ENCODE peak calls at places on chromosomes 2 and 18, in five cellular contexts. S is naive thymus-derived CD4-positive, alpha-beta T cell; P is Panc1; Y is upper lobe of right lung; I is DMS 273 treated with DMSO at 0.1 percent for 48 hours. K is an unnamed sample.

GRCh38 chr18:56890632-56891031 is 239.5 kb downstream of the WDR7 start:
- DNase-seq in S (no peak), P (peak), Y (no peak), I (no peak), K (no peak)

GRCh38 chr2:237983922-237984321 is 17.1 kb downstream of the UBE2F start:
- DNase-seq in S (peak), P (no peak), Y (no peak), I (no peak), K (no peak)

GRCh38 chr18:9642799-9643445 is 28.6 kb upstream of the PPP4R1 start:
- DNase-seq in S (no peak), P (no peak), Y (no peak), I (no peak), K (no peak)

GRCh38 chr2:82852787-82853186 is 1606.3 kb downstream of the SUCLG1 start:
- DNase-seq in S (no peak), P (no peak), Y (no peak), I (no peak), K (no peak)

GRCh38 chr2:98571121-98571701 is 37.1 kb downstream of the COA5 start:
- DNase-seq in S (no peak), P (no peak), Y (no peak), I (no peak), K (no peak)

GRCh38 chr18:70523035-70523797 is 234.4 kb downstream of the SOCS6 start:
- DNase-seq in S (no peak), P (no peak), Y (no peak), I (no peak), K (no peak)

GRCh38 chr2:60641866-60642788 is 88.7 kb upstream of the BCL11A start:
- DNase-seq in S (no peak), P (peak), Y (no peak), I (peak), K (peak)

GRCh38 chr2:217331577-217332139 is 471.8 kb upstream of the TNP1 start:
- DNase-seq in S (no peak), P (no peak), Y (no peak), I (no peak), K (no peak)